ENCODE peak calls at places on chromosome 11, in five cellular contexts. G is GM23248; Z is IMR-90; F is heart right ventricle; X is CD4-positive, alpha-beta memory T cell. L is an unnamed sample. For H3K36me3, the result is how much of the 10 kb centered on the place peaks cover.

GRCh38 chr11:104700609-104701008 is 197.7 kb downstream of the CASP12 start:
- DNase-seq in Z (peak), G (peak), F (no peak), X (peak), L (no peak)

GRCh38 chr11:134667175-134667500 is 255.1 kb upstream of the B3GAT1 start:
- DNase-seq in F (no peak), G (no peak), X (no peak), Z (no peak), L (no peak)

GRCh38 chr11:91795139-91795887 is 429.3 kb upstream of the FAT3 start:
- DNase-seq in G (no peak), F (no peak), Z (no peak), X (no peak), L (no peak)

GRCh38 chr11:17558025-17558780 is 11.1 kb downstream of the OTOG start:
- DNase-seq in F (no peak), G (no peak), Z (no peak), X (no peak), L (no peak)

GRCh38 chr11:17153759-17154158 is 54.0 kb downstream of the PIK3C2A start:
- DNase-seq in G (no peak), X (no peak), Z (no peak), F (no peak), L (no peak)

GRCh38 chr11:44032304-44033085 is 15.3 kb upstream of the ACCSL start:
- DNase-seq in Z (peak), G (peak), F (peak), X (no peak), L (no peak)

GRCh38 chr11:119664063-119664572 is 64.9 kb downstream of the NECTIN1 start:
- DNase-seq in Z (peak), G (no peak), F (no peak), X (no peak), L (no peak)

GRCh38 chr11:32178692-32179091 is 87.8 kb downstream of the RCN1 start:
- DNase-seq in G (no peak), Z (no peak), F (no peak), X (no peak), L (no peak)

GRCh38 chr11:68279676-68280075 is 7.9 kb upstream of the C11orf24 start:
- DNase-seq in Z (no peak), X (no peak), G (no peak), F (no peak), L (no peak)

GRCh38 chr11:19951558-19952083 is 208.7 kb downstream of the DBX1 start:
- DNase-seq in Z (peak), G (peak), X (peak), F (no peak), L (peak)

GRCh38 chr11:16191852-16192240 is 164.5 kb downstream of the SOX6 start:
- DNase-seq in Z (no peak), X (no peak), F (no peak), G (no peak), L (no peak)

GRCh38 chr11:74443071-74443864 is 24.1 kb downstream of the KCNE3 start:
- DNase-seq in Z (peak), X (no peak), F (no peak), G (no peak), L (no peak)

GRCh38 chr11:28903716-28904115 is 795.5 kb downstream of the METTL15 start:
- DNase-seq in Z (peak), X (no peak), G (no peak), F (no peak), L (no peak)

GRCh38 chr11:134686418-134686817 is 274.4 kb upstream of the B3GAT1 start:
- DNase-seq in F (no peak), X (no peak), Z (no peak), G (peak), L (no peak)

GRCh38 chr11:129960216-129961214 is 42.1 kb downstream of the PRDM10 start:
- DNase-seq in G (peak), X (no peak), Z (peak), F (no peak), L (no peak)

GRCh38 chr11:111391328-111392124 is 12.5 kb upstream of the POU2AF1 start:
- DNase-seq in Z (no peak), F (no peak), X (no peak), G (no peak), L (no peak)

GRCh38 chr11:70354629-70355028 is 43.7 kb upstream of the CTTN start:
- DNase-seq in X (no peak), F (no peak), Z (no peak), G (no peak), L (no peak)
- H3K36me3 ChIP-seq in X (half or more), F (under half), Z (under half), G (under half), L (under half)

GRCh38 chr11:122979103-122979814 is 2.4 kb downstream of the BSX start:
- DNase-seq in G (no peak), F (no peak), Z (no peak), X (no peak), L (no peak)
- H3K4me3 ChIP-seq in G (no peak), F (no peak), Z (no peak), X (no peak), L (no peak)

DNA sequence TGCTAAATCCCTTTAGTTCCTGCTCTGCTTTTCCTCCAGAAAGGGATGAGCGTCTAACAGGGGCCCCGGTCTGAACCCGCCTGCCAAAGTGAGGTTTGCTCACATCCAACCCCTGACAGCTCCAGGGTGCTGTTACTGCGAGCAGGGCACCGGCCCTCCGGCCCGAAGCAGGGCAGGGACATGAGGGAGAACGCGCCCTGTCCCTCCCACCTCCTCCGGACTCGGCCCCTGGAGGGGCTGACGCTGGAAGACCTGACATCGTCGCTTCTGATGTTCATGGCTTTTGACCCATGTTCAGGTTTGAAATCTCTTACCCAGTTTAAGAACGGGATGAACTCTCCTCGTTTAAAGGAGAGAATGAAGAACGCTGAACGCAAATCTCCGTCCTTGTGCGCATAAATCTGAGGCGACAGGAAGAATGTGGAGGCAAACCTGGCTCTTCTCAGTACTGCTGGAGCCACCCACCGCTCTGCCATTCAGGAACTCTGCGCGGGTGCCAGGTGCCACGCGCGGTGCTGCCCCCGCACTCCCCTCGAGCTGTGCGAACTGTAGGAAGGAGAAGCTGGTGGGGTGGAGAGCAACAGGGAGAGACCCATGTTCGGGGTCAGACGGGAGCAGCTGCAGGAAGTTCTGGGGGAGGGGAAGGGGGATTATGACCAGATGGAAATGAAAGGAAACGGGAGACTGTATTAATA is 819 bp upstream of the EEF1G start:
- DNase-seq in X (no peak), Z (peak), G (peak), F (peak), L (no peak)
- H3K36me3 ChIP-seq in X (half or more), Z (under half), G (under half), F (under half), L (under half)

DNA sequence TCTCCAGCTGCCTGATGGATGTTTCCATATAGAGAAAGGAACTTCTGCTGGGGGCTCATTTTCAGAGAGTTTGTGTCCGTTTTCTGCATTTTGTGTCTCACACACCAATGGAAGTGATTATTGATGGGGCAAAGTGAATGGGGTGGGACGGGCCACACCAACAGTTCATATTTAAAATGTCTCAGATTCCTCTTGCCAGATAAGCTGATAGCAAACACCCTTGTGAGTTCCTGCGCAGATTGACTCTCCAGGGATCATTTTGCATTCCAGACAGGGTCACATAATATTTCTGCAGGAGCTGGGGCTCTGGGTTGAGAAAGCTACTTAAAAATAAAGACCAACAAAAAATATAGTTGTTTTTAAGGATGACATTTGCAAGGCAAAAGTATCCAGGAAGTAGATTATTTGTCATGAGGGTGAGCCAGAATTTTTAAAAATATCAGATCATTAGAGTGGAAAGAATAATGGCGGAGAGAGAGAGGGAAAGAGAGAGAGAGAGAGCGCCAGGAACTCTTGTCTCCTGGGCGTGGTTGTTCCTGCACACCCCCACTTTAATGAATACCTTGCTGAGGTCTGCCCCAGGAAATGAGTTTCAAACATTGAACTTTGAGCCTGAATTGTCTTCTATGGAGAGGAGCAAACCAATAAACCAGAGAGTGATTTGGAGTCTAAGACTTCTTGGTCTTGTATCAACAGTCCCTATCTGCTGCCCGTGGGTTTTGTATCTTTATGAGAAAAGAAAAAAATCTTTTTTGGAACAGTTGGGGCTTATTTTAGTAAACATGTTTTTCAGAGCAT is 33.3 kb downstream of the MICAL2 start:
- DNase-seq in F (no peak), G (no peak), X (no peak), Z (no peak), L (no peak)
- H3K4me3 ChIP-seq in F (no peak), G (no peak), X (no peak), Z (no peak), L (no peak)

DNA sequence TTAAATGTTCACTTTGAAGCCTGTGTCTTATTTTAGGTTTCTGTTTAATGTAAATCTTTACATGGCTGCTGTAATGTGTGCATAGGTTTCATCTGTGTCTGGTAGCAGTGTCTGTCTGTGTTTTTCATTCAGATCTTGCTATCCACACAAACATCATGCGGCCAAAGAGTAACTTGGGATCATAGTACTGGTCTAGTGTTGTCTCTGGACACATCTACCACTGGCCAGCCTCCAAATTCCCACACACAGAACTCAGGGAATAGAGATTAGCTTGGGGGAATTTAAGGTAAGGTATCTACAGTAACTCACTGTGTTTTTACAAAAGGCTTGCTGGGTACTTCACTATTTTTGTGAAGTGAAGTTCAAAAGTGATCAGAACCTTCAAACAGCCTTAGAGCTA is 32.1 kb upstream of the ZNF143 start:
- DNase-seq in G (no peak), Z (no peak), X (no peak), F (no peak), L (no peak)
- H3K36me3 ChIP-seq in G (half or more), Z (under half), X (under half), F (under half), L (under half)

GRCh38 chr11:73157141-73158010 is 15.3 kb upstream of the FCHSD2 start:
- DNase-seq in F (peak), X (no peak), Z (peak), G (peak), L (no peak)
- H3K4me3 ChIP-seq in F (no peak), X (no peak), Z (no peak), G (no peak), L (no peak)

GRCh38 chr11:2101171-2101675 is 38.0 kb downstream of the IGF2 start:
- DNase-seq in G (no peak), Z (no peak), F (no peak), X (no peak), L (no peak)
- H3K36me3 ChIP-seq in G (under half), Z (under half), F (under half), X (under half), L (under half)

DNA sequence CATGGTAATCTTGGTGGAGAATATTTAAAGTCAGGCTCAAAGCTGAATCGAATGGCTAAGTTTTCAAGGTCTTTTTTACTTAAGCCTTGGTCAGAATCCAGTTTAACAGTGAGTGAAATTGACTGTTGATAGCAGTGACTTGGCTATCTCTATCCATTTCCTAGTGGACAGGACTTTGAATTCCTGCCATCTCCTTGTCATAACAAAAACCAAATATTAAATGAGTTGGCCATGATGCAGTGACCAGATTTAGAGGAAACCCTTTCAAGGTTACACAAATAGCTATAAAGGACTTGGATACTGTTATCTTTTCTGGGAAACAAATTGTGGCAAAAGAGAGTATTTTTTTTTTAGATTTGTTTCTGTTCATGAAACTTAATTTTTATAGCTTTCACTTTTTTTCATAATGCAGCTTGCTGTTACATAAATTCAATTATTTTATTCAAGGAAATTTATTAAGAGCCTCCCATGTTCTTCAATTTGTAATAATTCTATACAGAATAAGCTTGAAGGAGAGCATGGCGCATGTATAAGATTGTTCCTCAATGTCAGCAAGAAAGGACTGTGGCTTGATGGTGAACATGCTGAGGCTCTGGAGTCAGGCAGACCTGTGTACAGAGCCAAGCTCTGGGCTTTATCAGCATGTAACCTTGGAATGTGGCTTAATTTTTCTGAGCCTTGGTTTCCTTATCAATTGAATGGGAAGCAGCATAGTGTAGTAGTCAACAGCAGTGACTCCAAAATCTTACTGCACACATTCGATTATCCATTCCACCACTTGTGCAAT is 92.2 kb downstream of the JRKL start:
- DNase-seq in Z (no peak), F (no peak), X (no peak), G (no peak), L (no peak)
- H3K4me3 ChIP-seq in Z (no peak), F (no peak), X (no peak), G (no peak), L (no peak)

GRCh38 chr11:46705070-46705688 is 4.3 kb downstream of the ZNF408 start:
- DNase-seq in Z (no peak), G (no peak), X (no peak), F (no peak), L (no peak)
- H3K36me3 ChIP-seq in Z (under half), G (under half), X (under half), F (under half), L (under half)

L was measured in iPS DF 6.9.